ENCODE peak calls at places on chromosomes 2 and 18, in seven cellular contexts. C is D341Med, Z is astrocyte of the cerebellum, P is SHP77, W is ELR, N is T-cell, H is endothelial cell. X is an unnamed sample.

GRCh38 chr2:73106791-73107190 is 6.0 kb downstream of the RAB11FIP5 start:
- DNase-seq in Z (no peak), N (no peak), H (no peak), C (no peak), P (no peak), W (no peak), X (no peak)

GRCh38 chr2:234324151-234324550 is 172.7 kb downstream of the ARL4C start:
- DNase-seq in W (no peak), Z (no peak), C (no peak), N (no peak), P (no peak), H (no peak), X (no peak)

GRCh38 chr18:75070625-75071483 is 138.1 kb downstream of the PTGR3 start:
- DNase-seq in P (peak), Z (peak), W (peak), N (peak), C (peak), H (peak), X (peak)

GRCh38 chr2:86301711-86302202 is 35.7 kb downstream of the REEP1 start:
- DNase-seq in H (no peak), W (no peak), N (no peak), Z (no peak), C (peak), P (no peak), X (peak)

GRCh38 chr2:237354930-237355329 is 59.0 kb downstream of the COL6A3 start:
- DNase-seq in C (no peak), Z (peak), P (no peak), N (no peak), H (no peak), W (no peak), X (no peak)

GRCh38 chr2:187826023-187826422 is 271.8 kb upstream of the TFPI start:
- DNase-seq in N (no peak), Z (peak), H (no peak), P (no peak), C (no peak), W (peak), X (no peak)

GRCh38 chr2:119431976-119432881 is 575 bp downstream of the TMEM37 start:
- DNase-seq in W (peak), Z (peak), H (no peak), P (no peak), N (no peak), C (peak), X (no peak)

GRCh38 chr2:84486436-84487115 is 27.5 kb upstream of the SUCLG1 start:
- DNase-seq in P (peak), W (no peak), Z (peak), N (no peak), H (no peak), C (no peak), X (no peak)

GRCh38 chr2:46326231-46326980 is 29.2 kb downstream of the EPAS1 start:
- DNase-seq in W (no peak), P (no peak), N (no peak), Z (no peak), C (no peak), H (no peak), X (no peak)

GRCh38 chr2:75099521-75099922 is 99.8 kb downstream of the TACR1 start:
- DNase-seq in C (no peak), W (peak), P (no peak), N (no peak), H (no peak), Z (no peak), X (no peak)

GRCh38 chr2:181690851-181691250 is 10.5 kb upstream of the NEUROD1 start:
- DNase-seq in C (no peak), N (no peak), H (no peak), Z (no peak), W (no peak), P (no peak), X (no peak)

GRCh38 chr2:236334122-236334876 is 70.1 kb upstream of the ASB18 start:
- DNase-seq in C (no peak), W (no peak), Z (no peak), N (no peak), P (no peak), H (no peak), X (no peak)

X was measured in NCI-H82.